ENCODE peak calls at places on chromosomes 7 and 10, in seven cellular contexts. T is K562, O is SK-N-SH, Z is HCT116, L is GM12878, H is HepG2, E is H1. I is an unnamed sample.

GRCh38 chr10:484925-485661 is 204.4 kb downstream of the DIP2C start:
- DNase-seq in T (no peak), O (no peak), Z (no peak), L (no peak), H (no peak), E (peak; percentile 51), I (peak; percentile 47)

GRCh38 chr10:100528885-100529472 is 692 bp downstream of the NDUFB8 start:
- DNase-seq in T (peak; percentile 11), O (no peak), Z (no peak), L (no peak), H (no peak), E (no peak), I (no peak)

GRCh38 chr7:125391921-125392320 is 462.3 kb upstream of the POT1 start:
- DNase-seq in T (no peak), O (no peak), Z (no peak), L (no peak), H (no peak), E (no peak), I (no peak)

GRCh38 chr7:156549636-156550035 is 90.9 kb upstream of the RNF32 start:
- DNase-seq in T (no peak), O (no peak), Z (no peak), L (no peak), H (no peak), E (no peak), I (no peak)

GRCh38 chr7:141562543-141562942 is 11.3 kb downstream of the AGK start:
- DNase-seq in T (no peak), O (no peak), Z (no peak), L (no peak), H (no peak), E (no peak), I (no peak)

GRCh38 chr7:101185258-101185839 is 5.3 kb upstream of the NAT16 start:
- DNase-seq in T (peak; percentile 42), O (no peak), Z (no peak), L (no peak), H (peak; percentile 57), E (no peak), I (no peak)

GRCh38 chr7:96174812-96175211 is 147.1 kb downstream of the SLC25A13 start:
- DNase-seq in T (no peak), O (no peak), Z (no peak), L (no peak), H (peak; percentile 54), E (peak; percentile 52), I (no peak)

GRCh38 chr7:131106681-131107342 is 220.9 kb upstream of the MKLN1 start:
- DNase-seq in T (peak; percentile 68), O (peak; percentile 81), Z (no peak), L (no peak), H (no peak), E (peak; percentile 62), I (peak; percentile 23)

GRCh38 chr10:114714281-114714741 is 56.2 kb upstream of the ABLIM1 start:
- DNase-seq in T (no peak), O (no peak), Z (no peak), L (no peak), H (peak; percentile 81), E (no peak), I (peak; percentile 85)

GRCh38 chr10:128086003-128086863 is 40.0 kb downstream of the MKI67 start:
- DNase-seq in T (no peak), O (no peak), Z (no peak), L (no peak), H (no peak), E (no peak), I (no peak)
- TF ChIP-seq JUND in T (no peak), O (no peak), Z (no peak), L (no peak), H (no peak), E (no peak), I (no peak)

GRCh38 chr10:57786850-57787750 is 480.6 kb downstream of the IPMK start:
- DNase-seq in T (no peak), O (no peak), Z (no peak), L (no peak), H (no peak), E (no peak), I (no peak)
- TF ChIP-seq JUND in T (no peak), O (no peak), Z (no peak), L (no peak), H (no peak), E (no peak), I (no peak)

GRCh38 chr7:33872870-33873269 is 32.5 kb upstream of the BMPER start:
- DNase-seq in T (no peak), O (no peak), Z (no peak), L (no peak), H (no peak), E (no peak), I (no peak)

GRCh38 chr7:33876600-33877274 is 28.6 kb upstream of the BMPER start:
- DNase-seq in T (no peak), O (no peak), Z (no peak), L (no peak), H (no peak), E (no peak), I (no peak)

GRCh38 chr7:33873518-33873917 is 31.8 kb upstream of the BMPER start:
- DNase-seq in T (no peak), O (no peak), Z (no peak), L (no peak), H (no peak), E (no peak), I (no peak)

GRCh38 chr7:33873981-33874750 is 31.2 kb upstream of the BMPER start:
- DNase-seq in T (no peak), O (no peak), Z (no peak), L (no peak), H (no peak), E (no peak), I (no peak)

GRCh38 chr7:33874943-33875342 is 30.4 kb upstream of the BMPER start:
- DNase-seq in T (no peak), O (no peak), Z (no peak), L (no peak), H (no peak), E (no peak), I (no peak)
- TF ChIP-seq JUND in T (no peak), O (peak; percentile 16), Z (no peak), L (no peak), H (no peak), E (no peak), I (no peak)

GRCh38 chr7:151572136-151572535 is 52.4 kb upstream of the RHEB start:
- DNase-seq in T (no peak), O (no peak), Z (no peak), L (no peak), H (no peak), E (no peak), I (no peak)
- TF ChIP-seq JUND in T (no peak), O (no peak), Z (no peak), L (no peak), H (no peak), E (no peak), I (no peak)

GRCh38 chr10:29473087-29473356 is 161.7 kb downstream of the SVIL start:
- DNase-seq in T (no peak), O (no peak), Z (no peak), L (no peak), H (no peak), E (no peak), I (no peak)

GRCh38 chr10:29473411-29474100 is 161.2 kb downstream of the SVIL start:
- DNase-seq in T (no peak), O (no peak), Z (no peak), L (no peak), H (no peak), E (no peak), I (peak; percentile 44)

GRCh38 chr10:29470843-29471482 is 163.8 kb downstream of the SVIL start:
- DNase-seq in T (no peak), O (no peak), Z (no peak), L (no peak), H (no peak), E (no peak), I (no peak)

GRCh38 chr10:29471483-29471859 is 163.3 kb downstream of the SVIL start:
- DNase-seq in T (peak; percentile 31), O (no peak), Z (no peak), L (no peak), H (no peak), E (no peak), I (no peak)

DNA sequence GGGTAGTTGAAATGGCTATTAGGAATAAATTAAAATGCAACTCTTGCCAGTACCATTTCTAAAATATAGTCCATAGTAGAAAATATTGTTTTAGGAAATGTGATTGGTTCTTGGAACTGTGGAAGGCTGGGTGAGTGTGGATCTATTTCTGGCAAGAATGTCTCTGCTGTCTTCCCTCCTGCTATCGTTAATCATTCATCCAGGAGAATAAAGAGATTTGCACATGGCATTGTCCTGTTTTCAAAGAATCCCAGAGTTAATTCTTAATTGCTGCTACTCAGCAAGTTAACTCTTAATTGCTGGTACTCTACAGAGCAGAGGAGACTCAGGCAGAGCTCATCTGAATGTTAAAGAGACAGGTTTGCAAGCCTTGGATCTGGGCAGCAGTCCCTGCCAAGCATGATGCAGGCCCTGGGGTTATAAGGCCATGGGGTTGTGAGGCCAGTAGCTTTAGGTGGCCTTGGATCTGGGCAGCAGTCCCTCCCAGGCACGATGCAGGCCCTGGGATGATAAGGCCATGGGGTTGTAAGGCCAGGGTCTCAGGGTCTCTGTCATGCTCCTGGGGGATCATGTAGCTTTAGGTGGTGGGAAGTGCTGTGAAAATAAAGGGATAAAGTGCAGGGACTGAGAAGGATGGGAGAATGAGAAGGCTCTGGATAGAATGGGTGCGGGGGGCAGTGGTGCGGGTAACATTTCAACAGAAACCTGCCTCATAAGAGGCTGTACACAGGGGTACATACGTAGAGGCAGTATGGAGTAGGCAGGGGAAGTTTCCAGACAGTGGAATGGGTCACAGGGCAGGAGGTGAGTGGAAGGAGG is 162.3 kb downstream of the SVIL start:
- DNase-seq in T (no peak), O (no peak), Z (no peak), L (no peak), H (no peak), E (no peak), I (no peak)
- TF ChIP-seq JUND in T (no peak), O (no peak), Z (no peak), L (no peak), H (no peak), E (no peak), I (no peak)

DNA sequence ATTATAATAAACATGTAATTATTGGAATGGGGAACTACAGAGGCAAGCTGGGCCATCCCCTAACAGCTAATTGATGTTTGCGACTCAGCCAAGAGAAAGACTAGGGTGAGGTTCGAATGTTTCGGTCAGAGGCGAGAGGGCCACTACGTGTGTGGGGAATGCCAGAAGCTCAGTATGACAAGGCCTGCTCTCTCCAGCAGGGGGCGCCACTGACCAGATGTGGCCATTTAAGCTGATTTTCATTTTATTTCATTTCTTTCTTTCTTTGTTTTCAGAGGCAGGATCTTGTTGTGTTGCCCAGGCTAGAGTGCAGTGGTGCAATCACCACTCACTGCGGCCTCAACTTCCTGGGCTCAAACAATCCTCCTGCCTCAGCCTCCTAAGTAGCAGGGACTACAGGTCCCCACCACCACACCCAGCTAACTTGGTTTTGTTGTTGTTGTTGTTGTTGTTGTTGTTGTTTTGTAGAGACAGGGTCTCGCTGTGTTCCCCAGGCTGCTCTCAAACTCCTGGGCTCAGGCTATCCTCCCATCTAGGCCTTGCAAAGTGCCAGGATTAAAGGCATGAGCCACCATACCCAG is 38.1 kb downstream of the TMEM130 start:
- DNase-seq in T (peak; percentile 65), O (peak; percentile 69), Z (no peak), L (no peak), H (peak; percentile 21), E (peak; percentile 87), I (no peak)
- TF ChIP-seq JUND in T (no peak), O (no peak), Z (no peak), L (no peak), H (no peak), E (no peak), I (no peak)

I was measured in T47D.